ENCODE peak calls at places on chromosomes 5 and 9, in seven cellular contexts. T, X, V, M, U, R and Q are unnamed samples.
A peak's percentile ranks its signal among the peaks of the same experiment; 100 is the strongest.

GRCh38 chr9:124320062-124320973 is 62.6 kb downstream of the NEK6 start:
- DNase-seq in T (peak; percentile 82), X (peak; percentile 47), V (peak; percentile 92), M (peak; percentile 28), U (peak; percentile 47), R (no peak), Q (peak; percentile 91)

GRCh38 chr9:32344551-32345182 is 39.8 kb upstream of the ACO1 start:
- DNase-seq in T (no peak), X (peak; percentile 43), V (no peak), M (no peak), U (no peak), R (no peak), Q (no peak)

GRCh38 chr5:173795601-173796000 is 92.5 kb upstream of the CPEB4 start:
- DNase-seq in T (no peak), X (no peak), V (no peak), M (no peak), U (no peak), R (no peak), Q (no peak)

GRCh38 chr5:174970502-174970901 is 246.1 kb downstream of the MSX2 start:
- DNase-seq in T (no peak), X (no peak), V (no peak), M (no peak), U (no peak), R (no peak), Q (no peak)

GRCh38 chr9:20119566-20119965 is 330.7 kb upstream of the SLC24A2 start:
- DNase-seq in T (no peak), X (no peak), V (no peak), M (no peak), U (no peak), R (no peak), Q (no peak)

GRCh38 chr5:78698218-78698751 is 49.7 kb upstream of the LHFPL2 start:
- DNase-seq in T (no peak), X (no peak), V (no peak), M (no peak), U (no peak), R (no peak), Q (no peak)

GRCh38 chr5:111699324-111699723 is 57.7 kb downstream of the NREP start:
- DNase-seq in T (no peak), X (no peak), V (no peak), M (no peak), U (no peak), R (no peak), Q (no peak)

GRCh38 chr5:144032375-144032774 is 138.1 kb downstream of the YIPF5 start:
- DNase-seq in T (no peak), X (no peak), V (no peak), M (no peak), U (no peak), R (no peak), Q (no peak)

GRCh38 chr5:153885166-153885565 is 153.5 kb downstream of the FAM114A2 start:
- DNase-seq in T (no peak), X (no peak), V (no peak), M (no peak), U (no peak), R (no peak), Q (no peak)

GRCh38 chr5:66814146-66814991 is 218.2 kb downstream of the MAST4 start:
- DNase-seq in T (peak; percentile 42), X (no peak), V (peak; percentile 66), M (peak; percentile 28), U (peak; percentile 32), R (peak; percentile 5), Q (peak; percentile 66)

GRCh38 chr5:37121027-37121426 is 128.1 kb downstream of the CPLANE1 start:
- DNase-seq in T (no peak), X (no peak), V (no peak), M (no peak), U (no peak), R (no peak), Q (no peak)

GRCh38 chr5:52800394-52801213 is 12.9 kb downstream of the ITGA1 start:
- DNase-seq in T (peak; percentile 40), X (no peak), V (peak; percentile 46), M (no peak), U (peak; percentile 69), R (no peak), Q (peak; percentile 45)

GRCh38 chr5:52801329-52801728 is 13.6 kb downstream of the ITGA1 start:
- DNase-seq in T (no peak), X (no peak), V (no peak), M (no peak), U (no peak), R (no peak), Q (no peak)

GRCh38 chr5:52799358-52799982 is 11.8 kb downstream of the ITGA1 start:
- DNase-seq in T (peak; percentile 12), X (peak; percentile 46), V (peak; percentile 23), M (no peak), U (peak; percentile 72), R (no peak), Q (peak; percentile 60)

GRCh38 chr5:52798952-52799351 is 11.2 kb downstream of the ITGA1 start:
- DNase-seq in T (no peak), X (no peak), V (no peak), M (no peak), U (no peak), R (no peak), Q (no peak)

GRCh38 chr5:52799983-52800393 is 12.3 kb downstream of the ITGA1 start:
- DNase-seq in T (peak; percentile 94), X (peak; percentile 83), V (peak; percentile 92), M (peak; percentile 83), U (peak; percentile 86), R (peak; percentile 83), Q (peak; percentile 83)
- TF ChIP-seq JUND in T (peak; percentile 31), X (no peak), V (no peak), M (no peak), U (no peak), R (no peak), Q (no peak)

GRCh38 chr9:129761901-129762359 is 9.1 kb upstream of the PTGES start:
- DNase-seq in T (no peak), X (no peak), V (no peak), M (no peak), U (no peak), R (no peak), Q (no peak)
- TF ChIP-seq JUND in T (no peak), X (no peak), V (no peak), M (no peak), U (no peak), R (no peak), Q (no peak)

GRCh38 chr9:15720861-15721260 is 168.0 kb downstream of the CCDC171 start:
- DNase-seq in T (no peak), X (no peak), V (no peak), M (no peak), U (no peak), R (no peak), Q (no peak)

GRCh38 chr9:15725953-15726352 is 173.1 kb downstream of the CCDC171 start:
- DNase-seq in T (no peak), X (no peak), V (no peak), M (no peak), U (no peak), R (no peak), Q (no peak)

GRCh38 chr9:15718423-15718822 is 165.6 kb downstream of the CCDC171 start:
- DNase-seq in T (no peak), X (no peak), V (no peak), M (no peak), U (no peak), R (no peak), Q (no peak)

GRCh38 chr9:15724006-15724405 is 171.2 kb downstream of the CCDC171 start:
- DNase-seq in T (no peak), X (no peak), V (no peak), M (no peak), U (no peak), R (no peak), Q (no peak)

GRCh38 chr9:15722888-15723287 is 170.0 kb downstream of the CCDC171 start:
- DNase-seq in T (no peak), X (no peak), V (no peak), M (no peak), U (no peak), R (no peak), Q (no peak)
- TF ChIP-seq JUND in T (no peak), X (no peak), V (no peak), M (no peak), U (no peak), R (no peak), Q (no peak)

GRCh38 chr5:1794896-1795290 is 4.7 kb downstream of the MRPL36 start:
- DNase-seq in T (no peak), X (no peak), V (no peak), M (no peak), U (no peak), R (no peak), Q (no peak)
- TF ChIP-seq JUND in T (no peak), X (no peak), V (no peak), M (no peak), U (no peak), R (no peak), Q (no peak)